ENCODE peak calls at places on chromosomes 5 and 9, in ten cellular contexts. Q, A, F, C, X, H, S, O, R and Z are unnamed samples.
A peak's percentile ranks its signal among the peaks of the same experiment; 100 is the strongest.

GRCh38 chr9:88993327-88993726 is 2.1 kb downstream of the S1PR3 start:
- DNase-seq in C (no peak), X (no peak), O (no peak), S (no peak), H (no peak), A (no peak), R (no peak), F (no peak), Q (peak; percentile 64), Z (no peak)

GRCh38 chr9:127172066-127172707 is 49.8 kb upstream of the ANGPTL2 start:
- DNase-seq in X (no peak), R (no peak), C (peak; percentile 46), Q (peak; percentile 48), S (no peak), H (no peak), F (peak; percentile 43), A (no peak), O (no peak), Z (peak; percentile 27)

GRCh38 chr9:16320338-16320902 is 550.0 kb downstream of the BNC2 start:
- DNase-seq in S (no peak), Q (no peak), H (no peak), O (no peak), A (no peak), X (no peak), F (no peak), C (no peak), R (no peak), Z (no peak)

GRCh38 chr5:149153751-149154610 is 12.7 kb downstream of the ABLIM3 start:
- DNase-seq in O (no peak), X (peak; percentile 44), R (no peak), F (peak; percentile 54), Q (peak; percentile 92), A (no peak), C (peak; percentile 79), H (no peak), S (no peak), Z (peak; percentile 60)

GRCh38 chr5:53313131-53313530 is 167.3 kb upstream of the FST start:
- DNase-seq in H (no peak), O (no peak), X (no peak), Q (no peak), R (no peak), A (no peak), F (no peak), S (no peak), C (no peak), Z (no peak)

GRCh38 chr5:133245191-133246052 is 193.6 kb downstream of the HSPA4 start:
- DNase-seq in Q (peak; percentile 85), C (peak; percentile 84), H (peak; percentile 26), A (no peak), S (no peak), R (peak; percentile 29), X (no peak), O (peak; percentile 63), F (peak; percentile 65), Z (peak; percentile 98)

GRCh38 chr9:96148634-96149138 is 153.3 kb downstream of the HSD17B3 start:
- DNase-seq in F (no peak), C (no peak), Q (peak; percentile 36), S (no peak), O (no peak), A (no peak), X (no peak), R (no peak), H (no peak), Z (no peak)

GRCh38 chr5:93477791-93478190 is 103.2 kb downstream of the NR2F1-AS1 start:
- DNase-seq in O (no peak), F (no peak), C (no peak), S (no peak), Q (peak; percentile 15), X (no peak), H (no peak), A (no peak), R (no peak), Z (no peak)

GRCh38 chr9:4740623-4741364 is at the start of gene AK3:
- DNase-seq in X (peak; percentile 92), R (peak; percentile 95), S (peak; percentile 85), O (peak; percentile 81), C (peak; percentile 89), Q (peak; percentile 86), F (peak; percentile 97), H (peak; percentile 75), A (peak; percentile 87), Z (peak; percentile 74)

GRCh38 chr5:32182463-32183081 is 8.5 kb upstream of the GOLPH3 start:
- DNase-seq in F (no peak), R (no peak), A (no peak), O (no peak), H (no peak), S (no peak), C (no peak), Q (no peak), X (no peak), Z (no peak)

GRCh38 chr5:154482528-154483449 is 4.8 kb upstream of the HAND1 start:
- DNase-seq in O (no peak), H (no peak), C (no peak), Q (no peak), X (peak; percentile 56), A (no peak), F (no peak), R (no peak), S (no peak), Z (no peak)

GRCh38 chr9:124658165-124659017 is 112.7 kb downstream of the NR6A1 start:
- DNase-seq in R (peak; percentile 97), X (peak; percentile 92), H (peak; percentile 21), O (peak; percentile 94), A (no peak), F (peak; percentile 82), Q (peak; percentile 94), C (peak; percentile 99), S (no peak), Z (peak; percentile 98)

GRCh38 chr5:113178073-113178779 is 201.6 kb downstream of the DCP2 start:
- DNase-seq in A (no peak), F (no peak), O (no peak), S (no peak), X (no peak), R (no peak), C (no peak), H (no peak), Q (no peak), Z (no peak)

GRCh38 chr5:79697222-79698164 is 7.9 kb downstream of the CMYA5 start:
- DNase-seq in Q (peak; percentile 65), H (no peak), S (no peak), O (no peak), F (no peak), A (no peak), R (no peak), X (no peak), C (peak; percentile 53), Z (peak; percentile 83)

GRCh38 chr9:95505072-95505471 is 11.7 kb downstream of the PTCH1 start:
- DNase-seq in R (no peak), O (no peak), C (no peak), H (no peak), S (no peak), X (no peak), A (no peak), Q (no peak), F (no peak), Z (no peak)

GRCh38 chr9:98795970-98796363 is 388 bp downstream of the ANKS6 start:
- DNase-seq in F (peak; percentile 62), O (no peak), X (peak; percentile 60), H (no peak), A (peak; percentile 26), C (peak; percentile 21), S (no peak), Q (no peak), R (no peak), Z (no peak)

GRCh38 chr9:30628915-30629564 is 1755.4 kb upstream of the ACO1 start:
- DNase-seq in C (no peak), F (no peak), Q (no peak), H (no peak), R (no peak), S (no peak), X (no peak), A (no peak), O (no peak), Z (no peak)

GRCh38 chr5:38979535-38979934 is 94.7 kb downstream of the RICTOR start:
- DNase-seq in X (no peak), A (no peak), H (no peak), Q (no peak), R (no peak), O (no peak), C (no peak), S (no peak), F (no peak), Z (no peak)

GRCh38 chr9:30065888-30066287 is 2318.6 kb upstream of the ACO1 start:
- DNase-seq in F (no peak), R (no peak), H (no peak), Q (no peak), O (no peak), S (no peak), C (no peak), A (no peak), X (no peak), Z (no peak)

GRCh38 chr5:14588758-14589543 is 7.4 kb downstream of the OTULINL start:
- DNase-seq in C (no peak), F (no peak), H (no peak), Q (no peak), S (no peak), A (no peak), O (peak; percentile 16), R (no peak), X (no peak), Z (no peak)

GRCh38 chr9:94843089-94843488 is 116.6 kb downstream of the AOPEP start:
- DNase-seq in O (no peak), H (no peak), Q (no peak), S (no peak), X (no peak), F (no peak), R (no peak), A (no peak), C (no peak), Z (no peak)